ENCODE peak calls at places on chromosomes 4 and X, in six cellular contexts. A is lung, C is left ventricle myocardium inferior, J is fibroblast of pulmonary artery, F is PC-3, G is endodermal cell. R is an unnamed sample.

GRCh38 chr4:3760346-3760745 is 5.8 kb upstream of the ADRA2C start:
- DNase-seq in F (no peak), A (no peak), C (no peak), G (no peak), J (no peak), R (no peak)

GRCh38 chr4:6123976-6124375 is 76.4 kb downstream of the JAKMIP1 start:
- DNase-seq in G (peak; percentile 38), J (no peak), C (no peak), F (no peak), A (no peak), R (no peak)

GRCh38 chrX:41481264-41482109 is 34.3 kb downstream of the NYX start:
- DNase-seq in C (no peak), G (peak; percentile 87), F (peak; percentile 45), J (no peak), A (no peak), R (no peak)

GRCh38 chr4:3657917-3658913 is 108.0 kb upstream of the ADRA2C start:
- DNase-seq in A (no peak), F (no peak), G (no peak), J (peak; percentile 24), C (peak; percentile 28), R (no peak)

GRCh38 chr4:139607302-139608060 is 51.5 kb upstream of the SETD7 start:
- DNase-seq in F (no peak), C (no peak), J (no peak), G (no peak), A (no peak), R (no peak)

GRCh38 chr4:41661447-41662076 is 87.0 kb downstream of the PHOX2B start:
- DNase-seq in G (peak; percentile 81), J (peak; percentile 69), A (peak; percentile 54), C (peak; percentile 56), F (peak; percentile 67), R (peak; percentile 12)

GRCh38 chrX:129606918-129607317 is 47.8 kb downstream of the APLN start:
- DNase-seq in C (no peak), A (peak; percentile 61), G (peak; percentile 80), J (peak; percentile 61), F (peak; percentile 77), R (no peak)

GRCh38 chrX:115226929-115227328 is 7.0 kb downstream of the LRCH2 start:
- DNase-seq in G (peak; percentile 73), J (peak; percentile 25), F (peak; percentile 66), C (no peak), A (no peak), R (no peak)

GRCh38 chrX:39972340-39972739 is 125.4 kb downstream of the BCOR start:
- DNase-seq in F (peak; percentile 42), A (no peak), G (no peak), C (no peak), J (peak; percentile 23), R (no peak)

GRCh38 chrX:31423575-31424284 is 351.9 kb upstream of the FTHL17 start:
- DNase-seq in J (peak; percentile 77), F (peak; percentile 51), A (no peak), C (peak; percentile 17), G (peak; percentile 65), R (no peak)

GRCh38 chr4:88159137-88159725 is 792 bp upstream of the ABCG2 start:
- DNase-seq in G (peak; percentile 91), A (no peak), C (no peak), J (no peak), F (no peak), R (no peak)

GRCh38 chrX:44675364-44676024 is 132.8 kb upstream of the FUNDC1 start:
- DNase-seq in J (peak; percentile 88), A (peak; percentile 43), G (peak; percentile 38), F (peak; percentile 53), C (peak; percentile 41), R (no peak)

DNA sequence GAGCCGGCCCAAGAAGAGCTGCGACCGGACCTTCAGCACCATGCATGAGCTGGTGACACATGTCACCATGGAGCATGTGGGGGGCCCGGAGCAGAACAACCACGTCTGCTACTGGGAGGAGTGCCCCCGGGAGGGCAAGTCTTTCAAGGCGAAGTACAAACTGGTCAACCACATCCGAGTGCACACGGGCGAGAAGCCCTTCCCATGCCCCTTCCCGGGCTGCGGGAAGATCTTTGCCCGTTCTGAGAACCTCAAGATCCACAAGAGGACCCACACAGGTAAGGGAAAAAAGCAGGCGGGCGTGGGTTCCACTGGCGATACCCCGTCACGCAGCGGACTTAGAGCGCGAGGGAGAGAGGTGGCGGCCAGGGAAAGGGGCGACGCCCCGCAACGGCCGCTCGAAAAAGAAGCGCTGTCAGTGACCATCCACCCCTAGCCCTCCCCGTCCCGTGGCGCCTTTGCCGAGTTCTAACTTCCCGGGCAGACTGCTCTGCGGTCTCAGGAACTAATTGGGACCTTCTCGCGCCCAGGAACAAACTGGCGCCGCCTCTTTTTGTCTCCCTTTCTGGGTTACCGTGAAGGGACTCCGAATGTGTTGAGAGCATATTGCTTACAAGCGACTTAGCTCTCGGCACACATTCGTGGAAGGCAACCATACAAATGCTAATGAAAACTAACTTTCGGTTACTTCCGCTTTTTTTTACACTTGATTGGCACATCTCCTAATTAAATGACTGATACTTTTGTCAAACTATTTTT is 1.7 kb downstream of the ZIC3 start:
- DNase-seq in C (no peak), G (peak; percentile 57), A (no peak), F (no peak), J (no peak), R (no peak)
- H3K4me3 ChIP-seq in C (peak overlapping the region; percentile 72), G (peak overlapping the region; percentile 93), A (no peak overlapping the region), F (no peak overlapping the region), J (no peak overlapping the region), R (no peak overlapping the region)

DNA sequence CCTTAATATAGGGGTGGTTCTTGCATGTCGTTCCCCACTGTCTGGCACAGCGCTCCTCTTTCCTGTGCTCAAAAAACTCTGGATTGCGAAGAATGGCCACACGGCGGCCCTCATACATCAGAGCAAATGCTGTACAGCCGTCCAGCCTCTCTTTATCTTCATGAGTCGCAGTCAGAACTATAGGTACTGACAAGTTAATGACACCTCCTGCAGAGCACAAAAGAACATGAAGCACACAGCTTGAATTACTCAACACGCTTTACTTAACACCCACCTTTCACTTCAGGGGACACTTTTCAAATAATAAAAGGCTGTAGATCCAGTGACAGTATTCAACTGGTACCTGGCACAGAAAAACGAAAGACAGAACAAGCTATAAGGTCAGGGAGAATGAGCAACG is 65.3 kb downstream of the PAPSS1 start:
- DNase-seq in G (peak; percentile 49), C (no peak), F (no peak), J (peak; percentile 22), A (no peak), R (no peak)
- TF ChIP-seq CTCF in G (peak; percentile 42), C (peak; percentile 26), F (no peak), J (peak; percentile 18), A (no peak), R (no peak)

GRCh38 chrX:20362268-20363002 is 95.7 kb upstream of the RPS6KA3 start:
- DNase-seq in J (peak; percentile 55), A (peak; percentile 35), G (no peak), C (no peak), F (peak; percentile 89), R (no peak)

GRCh38 chrX:20361081-20361889 is 94.6 kb upstream of the RPS6KA3 start:
- DNase-seq in J (peak; percentile 71), C (peak; percentile 21), F (no peak), A (peak; percentile 45), G (no peak), R (no peak)

GRCh38 chrX:20364238-20364637 is 97.5 kb upstream of the RPS6KA3 start:
- DNase-seq in F (no peak), J (no peak), G (no peak), C (no peak), A (no peak), R (no peak)

GRCh38 chrX:20363003-20363674 is 96.4 kb upstream of the RPS6KA3 start:
- DNase-seq in A (no peak), F (no peak), C (no peak), J (no peak), G (no peak), R (no peak)

GRCh38 chrX:20361890-20362262 is 95.2 kb upstream of the RPS6KA3 start:
- DNase-seq in C (no peak), A (no peak), J (peak; percentile 59), F (peak; percentile 63), G (peak; percentile 52), R (no peak)
- H3K4me3 ChIP-seq in C (no peak overlapping the region), A (no peak overlapping the region), J (no peak overlapping the region), F (peak overlapping the region; percentile 34), G (no peak overlapping the region), R (no peak overlapping the region)

GRCh38 chrX:23907496-23908218 is at the start of the genes APOO and CXorf58:
- DNase-seq in G (peak; percentile 99), J (peak; percentile 93), C (peak; percentile 90), F (peak; percentile 93), A (peak; percentile 88), R (peak; percentile 79)
- TF ChIP-seq CTCF in G (peak; percentile 93), J (peak; percentile 61), C (peak; percentile 83), F (peak; percentile 69), A (peak; percentile 60), R (peak; percentile 70)

GRCh38 chrX:136186023-136186413 is 38.7 kb downstream of the FHL1 start:
- DNase-seq in C (no peak), A (no peak), G (no peak), F (no peak), J (no peak), R (no peak)
- H3K4me3 ChIP-seq in C (peak overlapping the region; percentile 35), A (no peak overlapping the region), G (no peak overlapping the region), F (no peak overlapping the region), J (no peak overlapping the region), R (no peak overlapping the region)

R was measured in GM12864.